ENCODE peak calls at places on chromosome 5, in seven cellular contexts. One of them, this sample, is unnamed. For H3K36me3, the result is how much of the 10 kb centered on the place peaks cover.

GRCh38 chr5:158698036-158698667 is 401.6 kb downstream of the EBF1 start:
- DNase-seq in kidney: no peak
- DNase-seq in colonic mucosa: no peak
- DNase-seq in HAP-1: no peak
- DNase-seq in body of pancreas: no peak
- DNase-seq in PC-9: no peak
- DNase-seq in spleen: no peak
- DNase-seq in this sample: no peak

GRCh38 chr5:146048994-146049703 is 56.2 kb downstream of the PLAC8L1 start:
- DNase-seq in kidney: no peak
- DNase-seq in colonic mucosa: peak
- DNase-seq in spleen: no peak
- DNase-seq in body of pancreas: peak
- DNase-seq in HAP-1: peak
- DNase-seq in PC-9: peak
- DNase-seq in this sample: peak

GRCh38 chr5:926416-927171 is 33.9 kb downstream of the TRIP13 start:
- DNase-seq in HAP-1: no peak
- DNase-seq in PC-9: no peak
- DNase-seq in kidney: no peak
- DNase-seq in body of pancreas: no peak
- DNase-seq in colonic mucosa: no peak
- DNase-seq in spleen: peak
- DNase-seq in this sample: no peak

GRCh38 chr5:82793808-82794419 is 283.3 kb downstream of the TMEM167A start:
- DNase-seq in HAP-1: no peak
- DNase-seq in colonic mucosa: peak
- DNase-seq in body of pancreas: peak
- DNase-seq in kidney: no peak
- DNase-seq in spleen: no peak
- DNase-seq in PC-9: peak
- DNase-seq in this sample: no peak

GRCh38 chr5:96187309-96188027 is 225.8 kb upstream of the ELL2 start:
- DNase-seq in spleen: no peak
- DNase-seq in HAP-1: no peak
- DNase-seq in kidney: no peak
- DNase-seq in colonic mucosa: no peak
- DNase-seq in body of pancreas: no peak
- DNase-seq in PC-9: no peak
- DNase-seq in this sample: no peak

GRCh38 chr5:80184235-80185023 is 71.4 kb downstream of the SERINC5 start:
- DNase-seq in spleen: no peak
- DNase-seq in HAP-1: peak
- DNase-seq in colonic mucosa: peak
- DNase-seq in PC-9: peak
- DNase-seq in kidney: no peak
- DNase-seq in body of pancreas: peak
- DNase-seq in this sample: no peak

GRCh38 chr5:31824886-31825774 is 186.2 kb downstream of the PDZD2 start:
- DNase-seq in HAP-1: peak
- DNase-seq in body of pancreas: peak
- DNase-seq in spleen: no peak
- DNase-seq in kidney: no peak
- DNase-seq in PC-9: peak
- DNase-seq in colonic mucosa: peak
- DNase-seq in this sample: peak

GRCh38 chr5:111747336-111747735 is 9.7 kb downstream of the NREP start:
- DNase-seq in PC-9: no peak
- DNase-seq in colonic mucosa: no peak
- DNase-seq in HAP-1: no peak
- DNase-seq in spleen: no peak
- DNase-seq in kidney: no peak
- DNase-seq in body of pancreas: no peak
- DNase-seq in this sample: no peak

GRCh38 chr5:32827981-32828380 is 116.9 kb downstream of the NPR3 start:
- DNase-seq in kidney: no peak
- DNase-seq in body of pancreas: no peak
- DNase-seq in colonic mucosa: no peak
- DNase-seq in spleen: no peak
- DNase-seq in PC-9: no peak
- DNase-seq in HAP-1: no peak
- DNase-seq in this sample: no peak

GRCh38 chr5:28967848-28968247 is 1929.5 kb upstream of the CDH9 start:
- DNase-seq in HAP-1: no peak
- DNase-seq in kidney: no peak
- DNase-seq in PC-9: no peak
- DNase-seq in spleen: no peak
- DNase-seq in colonic mucosa: no peak
- DNase-seq in body of pancreas: no peak
- DNase-seq in this sample: no peak

GRCh38 chr5:142601432-142601831 is 84.5 kb downstream of the FGF1 start:
- DNase-seq in spleen: no peak
- DNase-seq in body of pancreas: no peak
- DNase-seq in PC-9: no peak
- DNase-seq in kidney: no peak
- DNase-seq in colonic mucosa: no peak
- DNase-seq in HAP-1: no peak
- DNase-seq in this sample: no peak

GRCh38 chr5:6545770-6546690 is 86.8 kb downstream of the NSUN2 start:
- DNase-seq in body of pancreas: no peak
- DNase-seq in colonic mucosa: peak
- DNase-seq in PC-9: no peak
- DNase-seq in HAP-1: no peak
- DNase-seq in kidney: no peak
- DNase-seq in spleen: no peak
- DNase-seq in this sample: no peak

GRCh38 chr5:147737921-147738320 is 44.6 kb downstream of the JAKMIP2 start:
- DNase-seq in HAP-1: no peak
- DNase-seq in PC-9: no peak
- DNase-seq in colonic mucosa: no peak
- DNase-seq in spleen: no peak
- DNase-seq in body of pancreas: no peak
- DNase-seq in kidney: no peak
- DNase-seq in this sample: no peak

GRCh38 chr5:1293416-1293996 is 1.4 kb downstream of the TERT start:
- DNase-seq in colonic mucosa: peak
- DNase-seq in body of pancreas: no peak
- DNase-seq in HAP-1: no peak
- DNase-seq in spleen: peak
- DNase-seq in kidney: peak
- DNase-seq in PC-9: no peak
- DNase-seq in this sample: no peak

GRCh38 chr5:36691993-36692392 is 85.6 kb downstream of the SLC1A3 start:
- DNase-seq in PC-9: no peak
- DNase-seq in HAP-1: no peak
- DNase-seq in spleen: no peak
- DNase-seq in colonic mucosa: no peak
- DNase-seq in body of pancreas: no peak
- DNase-seq in kidney: no peak
- DNase-seq in this sample: no peak

GRCh38 chr5:141528401-141528984 is 39.6 kb downstream of the PCDHGC5 start:
- DNase-seq in colonic mucosa: peak
- DNase-seq in kidney: no peak
- DNase-seq in spleen: no peak
- DNase-seq in HAP-1: no peak
- DNase-seq in body of pancreas: peak
- DNase-seq in PC-9: no peak
- DNase-seq in this sample: peak

GRCh38 chr5:141525659-141526058 is 36.8 kb downstream of the PCDHGC5 start:
- DNase-seq in colonic mucosa: peak
- DNase-seq in kidney: no peak
- DNase-seq in spleen: no peak
- DNase-seq in HAP-1: no peak
- DNase-seq in body of pancreas: no peak
- DNase-seq in PC-9: no peak
- DNase-seq in this sample: no peak

GRCh38 chr5:141529873-141530272 is 41.0 kb downstream of the PCDHGC5 start:
- DNase-seq in colonic mucosa: no peak
- DNase-seq in kidney: no peak
- DNase-seq in spleen: no peak
- DNase-seq in body of pancreas: no peak
- DNase-seq in HAP-1: no peak
- DNase-seq in PC-9: no peak
- DNase-seq in this sample: no peak

GRCh38 chr5:141532726-141533125 is 43.8 kb downstream of the PCDHGC5 start:
- DNase-seq in body of pancreas: no peak
- DNase-seq in colonic mucosa: no peak
- DNase-seq in kidney: no peak
- DNase-seq in PC-9: no peak
- DNase-seq in spleen: no peak
- DNase-seq in HAP-1: no peak
- DNase-seq in this sample: no peak

DNA sequence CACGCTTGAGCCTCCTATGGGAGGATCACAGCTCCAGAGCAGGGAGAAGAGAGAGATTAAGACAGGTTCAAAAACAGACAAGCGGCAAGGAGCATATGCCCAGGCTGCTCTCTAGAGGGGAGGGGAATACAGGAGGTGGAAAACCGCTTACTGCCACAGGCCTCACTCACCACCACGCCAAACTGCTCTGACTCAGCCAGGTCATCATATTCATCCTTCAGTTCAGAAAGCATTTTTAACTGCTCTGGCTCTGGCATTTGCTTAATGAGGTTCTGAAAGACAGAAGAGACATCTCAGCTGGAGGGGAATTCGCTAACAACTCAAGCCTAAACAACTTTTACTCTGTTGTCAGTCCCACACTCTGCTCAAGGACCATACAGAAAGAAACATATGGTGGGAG is 40.1 kb downstream of the PCDHGC5 start:
- DNase-seq in body of pancreas: peak
- DNase-seq in HAP-1: no peak
- DNase-seq in colonic mucosa: no peak
- DNase-seq in spleen: no peak
- DNase-seq in kidney: no peak
- DNase-seq in PC-9: no peak
- DNase-seq in this sample: no peak
- H3K36me3 ChIP-seq in body of pancreas: under half
- H3K36me3 ChIP-seq in HAP-1: under half
- H3K36me3 ChIP-seq in colonic mucosa: under half
- H3K36me3 ChIP-seq in spleen: half or more
- H3K36me3 ChIP-seq in kidney: under half
- H3K36me3 ChIP-seq in PC-9: under half
- H3K36me3 ChIP-seq in this sample: under half

DNA sequence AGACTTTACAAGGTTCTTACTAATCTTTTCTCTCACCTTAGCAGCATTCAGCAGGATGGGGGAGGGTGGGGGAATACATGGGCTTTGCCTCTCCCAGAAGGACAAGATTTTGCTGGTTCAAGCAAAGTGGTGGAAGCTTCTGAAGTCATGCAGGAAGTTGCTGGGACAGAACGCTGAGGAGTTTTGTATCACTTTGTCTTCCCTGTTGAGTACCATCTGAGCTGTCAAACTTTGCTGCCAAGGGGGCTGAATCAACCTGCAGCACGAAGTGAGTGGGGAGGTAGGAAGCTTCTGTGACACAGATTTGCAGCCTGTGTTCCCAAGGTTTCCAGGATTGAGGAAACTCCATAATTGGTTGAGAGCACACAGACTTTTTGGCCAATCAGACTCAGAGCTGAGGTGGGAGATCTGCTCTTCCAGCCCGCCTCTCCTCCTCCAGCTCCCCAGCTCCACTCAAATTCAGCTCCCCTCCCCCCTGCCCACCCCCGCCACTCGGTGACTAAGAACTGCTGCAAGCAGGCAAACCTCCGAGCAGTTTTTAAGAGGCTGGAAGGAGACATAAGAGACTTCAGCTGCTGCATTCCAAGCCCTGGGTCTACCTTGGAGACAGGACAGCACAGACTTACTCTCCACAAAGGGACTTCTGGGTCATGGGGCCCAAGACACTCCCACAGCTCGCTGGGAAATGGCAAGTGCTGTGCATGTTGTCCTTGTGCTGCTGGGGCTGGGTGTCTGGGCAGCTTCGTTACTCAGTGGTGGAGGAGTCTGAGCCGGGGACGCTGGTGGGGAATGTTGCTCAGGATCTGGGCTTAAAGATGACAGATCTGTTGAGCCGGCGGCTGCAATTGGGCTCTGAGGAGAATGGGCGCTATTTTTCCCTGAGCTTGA is at the start of gene PCDHGC5:
- DNase-seq in body of pancreas: no peak
- DNase-seq in spleen: no peak
- DNase-seq in HAP-1: no peak
- DNase-seq in PC-9: no peak
- DNase-seq in colonic mucosa: no peak
- DNase-seq in kidney: no peak
- DNase-seq in this sample: no peak
- H3K36me3 ChIP-seq in body of pancreas: under half
- H3K36me3 ChIP-seq in spleen: under half
- H3K36me3 ChIP-seq in HAP-1: under half
- H3K36me3 ChIP-seq in PC-9: under half
- H3K36me3 ChIP-seq in colonic mucosa: under half
- H3K36me3 ChIP-seq in kidney: under half
- H3K36me3 ChIP-seq in this sample: under half

GRCh38 chr5:143979044-143979690 is 167.2 kb downstream of the HMHB1 start:
- DNase-seq in PC-9: no peak
- DNase-seq in colonic mucosa: no peak
- DNase-seq in kidney: no peak
- DNase-seq in HAP-1: no peak
- DNase-seq in spleen: no peak
- DNase-seq in body of pancreas: no peak
- DNase-seq in this sample: no peak

GRCh38 chr5:143985832-143986485 is 174.0 kb downstream of the HMHB1 start:
- DNase-seq in HAP-1: peak
- DNase-seq in PC-9: no peak
- DNase-seq in spleen: no peak
- DNase-seq in body of pancreas: no peak
- DNase-seq in colonic mucosa: peak
- DNase-seq in kidney: no peak
- DNase-seq in this sample: no peak

GRCh38 chr5:143976055-143976454 is 164.1 kb downstream of the HMHB1 start:
- DNase-seq in PC-9: no peak
- DNase-seq in colonic mucosa: no peak
- DNase-seq in HAP-1: no peak
- DNase-seq in spleen: no peak
- DNase-seq in body of pancreas: no peak
- DNase-seq in kidney: no peak
- DNase-seq in this sample: no peak

GRCh38 chr5:143977891-143978448 is 166.0 kb downstream of the HMHB1 start:
- DNase-seq in spleen: no peak
- DNase-seq in kidney: no peak
- DNase-seq in HAP-1: no peak
- DNase-seq in body of pancreas: no peak
- DNase-seq in colonic mucosa: no peak
- DNase-seq in PC-9: peak
- DNase-seq in this sample: no peak

GRCh38 chr5:143980506-143980905 is 168.5 kb downstream of the HMHB1 start:
- DNase-seq in body of pancreas: no peak
- DNase-seq in HAP-1: no peak
- DNase-seq in spleen: no peak
- DNase-seq in PC-9: no peak
- DNase-seq in kidney: no peak
- DNase-seq in colonic mucosa: no peak
- DNase-seq in this sample: no peak
- H3K36me3 ChIP-seq in body of pancreas: under half
- H3K36me3 ChIP-seq in HAP-1: under half
- H3K36me3 ChIP-seq in spleen: under half
- H3K36me3 ChIP-seq in PC-9: under half
- H3K36me3 ChIP-seq in kidney: under half
- H3K36me3 ChIP-seq in colonic mucosa: under half
- H3K36me3 ChIP-seq in this sample: under half

GRCh38 chr5:138054206-138054605 is 21.3 kb upstream of the FAM13B start:
- DNase-seq in HAP-1: no peak
- DNase-seq in kidney: no peak
- DNase-seq in colonic mucosa: no peak
- DNase-seq in body of pancreas: no peak
- DNase-seq in spleen: no peak
- DNase-seq in PC-9: no peak
- DNase-seq in this sample: no peak
- H3K36me3 ChIP-seq in HAP-1: under half
- H3K36me3 ChIP-seq in kidney: under half
- H3K36me3 ChIP-seq in colonic mucosa: under half
- H3K36me3 ChIP-seq in body of pancreas: under half
- H3K36me3 ChIP-seq in spleen: under half
- H3K36me3 ChIP-seq in PC-9: under half
- H3K36me3 ChIP-seq in this sample: under half

This sample was measured in prostate gland.